ENCODE peak calls at places on chromosomes 4 and X, in seven cellular contexts. O is mammary epithelial cell; B is hypothalamus; J is sigmoid colon; H is effector CD4-positive, alpha-beta T cell; V is stimulated activated CD4-positive, alpha-beta T cell treated with anti-CD3 and anti-CD28 coated beads, Interleukin-2, amount 100 ng/mL, for 48 hours; X is NCI-H2171 treated with DMSO at 0.1 percent for 48 hours. I is an unnamed sample.

GRCh38 chr4:113645771-113646455 is 115.6 kb downstream of the CAMK2D start:
- DNase-seq in X (no peak), J (no peak), V (no peak), O (peak; percentile 68), B (no peak), H (no peak), I (no peak)

GRCh38 chrX:80810365-80810978 is 795 bp upstream of the BRWD3 start:
- DNase-seq in O (no peak), X (no peak), B (no peak), H (no peak), J (no peak), V (no peak), I (no peak)

GRCh38 chr4:2166253-2166652 is 75.7 kb downstream of the HAUS3 start:
- DNase-seq in J (no peak), V (no peak), O (no peak), B (no peak), X (no peak), H (no peak), I (no peak)

GRCh38 chr4:73127839-73128448 is 58.4 kb upstream of the COX18 start:
- DNase-seq in J (no peak), O (no peak), H (no peak), B (no peak), V (no peak), X (peak; percentile 2), I (peak; percentile 0)

GRCh38 chrX:12162420-12162819 is 24.1 kb downstream of the FRMPD4 start:
- DNase-seq in J (no peak), O (no peak), X (no peak), B (no peak), V (no peak), H (no peak), I (no peak)

GRCh38 chr4:86033171-86033570 is 326.7 kb downstream of the MAPK10 start:
- DNase-seq in J (peak; percentile 76), V (no peak), B (peak; percentile 5), H (no peak), O (no peak), X (no peak), I (peak; percentile 8)

GRCh38 chr4:31069151-31069550 is 349.0 kb downstream of the PCDH7 start:
- DNase-seq in V (no peak), X (no peak), O (no peak), B (no peak), J (no peak), H (no peak), I (no peak)

GRCh38 chr4:105666693-105667092 is 41.8 kb downstream of the INTS12 start:
- DNase-seq in B (no peak), V (no peak), X (peak; percentile 1), H (no peak), J (no peak), O (peak; percentile 39), I (no peak)

GRCh38 chrX:37685452-37686347 is at the start of gene XK:
- DNase-seq in O (peak; percentile 19), H (no peak), V (peak; percentile 19), B (no peak), J (peak; percentile 76), X (peak; percentile 48), I (peak; percentile 4)

GRCh38 chrX:134761788-134762187 is 103.5 kb upstream of the PLAC1 start:
- DNase-seq in H (no peak), B (no peak), X (no peak), V (no peak), J (no peak), O (no peak), I (no peak)

GRCh38 chr4:185165605-185166063 is 22.6 kb downstream of the SLC25A4 start:
- DNase-seq in O (peak; percentile 51), H (no peak), X (no peak), V (no peak), B (no peak), J (no peak), I (no peak)

GRCh38 chr4:5893013-5893580 is at the start of gene CRMP1:
- DNase-seq in H (no peak), X (peak; percentile 69), B (no peak), J (no peak), V (no peak), O (no peak), I (no peak)

GRCh38 chrX:989959-990510 is 222.4 kb downstream of the CRLF2 start:
- DNase-seq in X (peak; percentile 84), H (peak; percentile 85), V (peak; percentile 58), O (peak; percentile 89), B (no peak), J (peak; percentile 96), I (peak; percentile 81)

GRCh38 chrX:101803451-101803850 is 128.4 kb downstream of the ZMAT1 start:
- DNase-seq in X (peak; percentile 7), O (no peak), B (no peak), H (no peak), V (no peak), J (no peak), I (no peak)

GRCh38 chrX:45003080-45003479 is 130.1 kb downstream of the KDM6A start:
- DNase-seq in O (no peak), H (no peak), V (no peak), B (no peak), X (no peak), J (no peak), I (no peak)

GRCh38 chr4:85127653-85128052 is 161.2 kb upstream of the WDFY3 start:
- DNase-seq in H (no peak), J (no peak), X (peak; percentile 66), B (no peak), V (no peak), O (peak; percentile 17), I (no peak)

GRCh38 chr4:138910914-138911336 is 104.7 kb upstream of the NOCT start:
- DNase-seq in O (peak; percentile 87), B (peak; percentile 53), X (peak; percentile 32), V (no peak), J (peak; percentile 81), H (no peak), I (peak; percentile 65)

GRCh38 chrX:41002021-41002420 is 83.2 kb upstream of the USP9X start:
- DNase-seq in X (no peak), J (no peak), H (no peak), V (no peak), O (no peak), B (no peak), I (no peak)

GRCh38 chr4:51885371-51885770 is 42.4 kb downstream of the DCUN1D4 start:
- DNase-seq in V (no peak), X (no peak), H (no peak), O (no peak), J (no peak), B (no peak), I (no peak)

GRCh38 chrX:124346064-124346876 is at the start of gene SH2D1A:
- DNase-seq in H (no peak), O (no peak), B (no peak), V (no peak), X (no peak), J (no peak), I (no peak)

GRCh38 chr4:121070696-121071639 is 1.4 kb downstream of the NDNF start:
- DNase-seq in V (peak; percentile 14), O (no peak), X (no peak), B (no peak), H (no peak), J (peak; percentile 78), I (no peak)

I was measured in C1 segment of cervical spinal cord.